ENCODE peak calls at places on chromosomes 7 and 10, in eight cellular contexts. M is body of pancreas, A is coronary artery, R is ascending aorta, W is hepatocyte, E is upper lobe of left lung, I is fibroblast of mammary gland, J is adrenal gland. K is an unnamed sample.

GRCh38 chr7:158824028-158824427 is 5.3 kb downstream of the ESYT2 start:
- DNase-seq in M (peak; percentile 33), A (no peak), R (no peak), W (no peak), E (peak; percentile 47), I (no peak), J (no peak), K (peak; percentile 60)

GRCh38 chr10:88965016-88965415 is 12.4 kb upstream of the ACTA2 start:
- DNase-seq in M (no peak), A (no peak), R (no peak), W (no peak), E (no peak), I (no peak), J (no peak), K (no peak)

GRCh38 chr10:34922138-34922537 is 107.0 kb upstream of the PARD3 start:
- DNase-seq in M (no peak), A (no peak), R (no peak), W (no peak), E (no peak), I (peak; percentile 19), J (no peak), K (no peak)

GRCh38 chr7:100719523-100720319 is 547 bp upstream of the EPO start:
- DNase-seq in M (no peak), A (no peak), R (no peak), W (no peak), E (no peak), I (peak; percentile 44), J (no peak), K (no peak)

GRCh38 chr7:138205614-138206150 is 129.4 kb downstream of the AKR1D1 start:
- DNase-seq in M (no peak), A (no peak), R (no peak), W (no peak), E (no peak), I (no peak), J (no peak), K (no peak)

GRCh38 chr7:6406121-6406520 is 41.6 kb downstream of the DAGLB start:
- DNase-seq in M (no peak), A (no peak), R (no peak), W (no peak), E (no peak), I (no peak), J (no peak), K (no peak)

GRCh38 chr10:116744163-116744788 is 1.9 kb upstream of the HSPA12A start:
- DNase-seq in M (no peak), A (no peak), R (no peak), W (no peak), E (no peak), I (no peak), J (no peak), K (no peak)

GRCh38 chr10:42932735-42933453 is 144.0 kb upstream of the RET start:
- DNase-seq in M (no peak), A (no peak), R (no peak), W (peak; percentile 28), E (no peak), I (no peak), J (no peak), K (peak; percentile 51)

GRCh38 chr10:79434223-79434687 is 11.2 kb downstream of the ZCCHC24 start:
- DNase-seq in M (no peak), A (no peak), R (no peak), W (no peak), E (no peak), I (peak; percentile 69), J (peak; percentile 6), K (no peak)

GRCh38 chr10:79434816-79435215 is 10.6 kb downstream of the ZCCHC24 start:
- DNase-seq in M (no peak), A (no peak), R (no peak), W (no peak), E (no peak), I (peak; percentile 90), J (peak; percentile 17), K (no peak)

GRCh38 chr10:79436066-79436849 is 9.2 kb downstream of the ZCCHC24 start:
- DNase-seq in M (no peak), A (no peak), R (no peak), W (no peak), E (no peak), I (no peak), J (peak; percentile 6), K (no peak)

GRCh38 chr10:79436850-79437103 is 8.6 kb downstream of the ZCCHC24 start:
- DNase-seq in M (no peak), A (no peak), R (no peak), W (no peak), E (no peak), I (no peak), J (peak; percentile 4), K (no peak)

DNA sequence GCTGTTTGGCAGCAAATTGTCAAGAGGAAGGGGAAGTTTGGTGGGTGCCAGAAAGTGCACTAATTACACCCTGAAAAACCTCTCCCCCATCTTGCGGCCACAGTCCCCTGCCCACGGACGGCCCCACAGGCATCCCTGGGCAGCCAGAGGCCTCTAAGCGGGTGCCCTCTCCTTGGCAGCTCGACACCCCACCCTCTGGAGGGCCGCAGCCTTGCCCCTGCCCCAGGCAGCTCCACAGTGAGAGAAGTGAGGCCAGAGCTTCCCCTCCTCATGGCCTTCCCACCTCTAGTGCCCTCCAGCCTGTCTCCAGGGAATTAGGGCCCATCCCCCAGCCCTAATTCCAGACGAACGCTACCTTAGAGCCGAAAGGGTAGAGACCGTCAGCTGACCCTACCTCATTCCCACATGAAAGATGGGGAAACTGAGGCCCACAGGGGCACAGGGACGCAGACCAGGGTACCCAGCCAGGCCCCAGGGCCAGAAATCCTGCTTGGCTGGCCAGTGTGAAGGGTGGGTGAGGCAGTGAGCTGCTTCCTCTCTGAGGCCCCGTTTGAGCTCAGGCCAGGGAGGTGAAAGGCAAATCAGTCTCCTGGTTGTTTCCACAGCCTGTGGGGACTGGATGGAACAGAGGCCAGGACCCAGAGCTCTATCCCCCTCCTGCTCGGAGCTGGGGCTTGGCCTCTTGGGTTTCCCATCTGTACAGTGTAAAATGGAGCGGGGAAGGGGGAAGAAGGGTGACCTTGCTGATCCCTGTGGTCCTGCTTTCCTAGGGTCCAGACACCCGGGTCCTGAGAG is 10.0 kb downstream of the ZCCHC24 start:
- DNase-seq in M (no peak), A (no peak), R (no peak), W (no peak), E (no peak), I (peak; percentile 75), J (peak; percentile 8), K (no peak)
- H3K4me3 ChIP-seq in M (no peak overlapping the region), A (peak overlapping the region; percentile 52), R (peak overlapping the region; percentile 37), W (no peak overlapping the region), E (no peak overlapping the region), I (no peak overlapping the region), J (peak overlapping the region; percentile 22), K (no peak overlapping the region)

GRCh38 chr7:44307905-44308740 is 17.3 kb downstream of the CAMK2B start:
- DNase-seq in M (no peak), A (peak; percentile 70), R (no peak), W (no peak), E (no peak), I (no peak), J (no peak), K (no peak)

GRCh38 chr7:44307301-44307900 is 18.0 kb downstream of the CAMK2B start:
- DNase-seq in M (no peak), A (peak; percentile 50), R (no peak), W (no peak), E (no peak), I (peak; percentile 38), J (no peak), K (no peak)

GRCh38 chr7:44308741-44309270 is 16.6 kb downstream of the CAMK2B start:
- DNase-seq in M (no peak), A (no peak), R (no peak), W (no peak), E (no peak), I (no peak), J (no peak), K (no peak)

GRCh38 chr7:44310221-44310848 is 15.1 kb downstream of the CAMK2B start:
- DNase-seq in M (no peak), A (peak; percentile 17), R (no peak), W (no peak), E (peak; percentile 20), I (no peak), J (peak; percentile 82), K (no peak)

DNA sequence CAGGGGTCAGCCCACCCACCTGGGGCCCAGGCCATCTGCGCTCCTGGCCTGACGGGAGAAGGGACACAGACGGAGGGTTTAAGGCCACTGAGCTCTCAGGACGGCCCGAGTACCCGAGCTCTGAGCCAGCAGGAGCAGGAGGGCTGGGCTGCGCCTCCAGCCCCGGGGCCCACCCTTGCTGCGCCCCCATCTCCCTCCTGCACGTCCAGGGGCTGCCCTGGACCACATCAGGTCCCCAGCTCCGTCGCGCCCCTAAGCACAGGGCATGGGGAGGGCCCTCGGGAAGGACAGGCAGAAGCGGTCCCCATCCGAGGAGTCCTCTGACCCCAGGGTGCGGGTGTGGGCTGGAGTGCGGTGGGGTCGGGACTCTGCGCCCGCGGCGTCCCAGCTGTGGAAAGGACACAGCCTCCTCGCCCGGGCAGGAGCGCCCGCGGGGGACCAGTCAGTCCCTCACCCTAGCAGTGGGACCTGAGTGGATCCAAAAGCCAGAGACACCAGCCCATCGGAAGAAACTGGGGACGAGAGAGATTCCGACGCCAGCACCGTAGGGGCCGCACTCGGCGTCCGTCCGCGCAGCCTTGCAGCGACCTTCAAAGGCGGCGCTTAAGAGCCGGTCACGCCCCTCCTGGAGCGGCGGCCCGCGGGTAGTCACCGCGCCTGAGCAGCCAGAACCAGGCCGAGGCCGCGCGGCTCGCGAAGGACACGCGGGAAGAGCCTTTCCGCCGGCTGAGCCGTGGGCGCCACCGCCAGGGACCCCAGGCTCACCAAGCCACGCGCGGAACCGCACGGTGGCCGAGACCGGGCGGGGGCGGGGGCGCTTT is 15.9 kb downstream of the CAMK2B start:
- DNase-seq in M (peak; percentile 61), A (peak; percentile 73), R (no peak), W (peak; percentile 79), E (no peak), I (peak; percentile 57), J (peak; percentile 79), K (peak; percentile 5)
- H3K4me3 ChIP-seq in M (no peak overlapping the region), A (peak overlapping the region; percentile 68), R (peak overlapping the region; percentile 52), W (no peak overlapping the region), E (peak overlapping the region; percentile 35), I (peak overlapping the region; percentile 33), J (peak overlapping the region; percentile 62), K (peak overlapping the region; percentile 40)

DNA sequence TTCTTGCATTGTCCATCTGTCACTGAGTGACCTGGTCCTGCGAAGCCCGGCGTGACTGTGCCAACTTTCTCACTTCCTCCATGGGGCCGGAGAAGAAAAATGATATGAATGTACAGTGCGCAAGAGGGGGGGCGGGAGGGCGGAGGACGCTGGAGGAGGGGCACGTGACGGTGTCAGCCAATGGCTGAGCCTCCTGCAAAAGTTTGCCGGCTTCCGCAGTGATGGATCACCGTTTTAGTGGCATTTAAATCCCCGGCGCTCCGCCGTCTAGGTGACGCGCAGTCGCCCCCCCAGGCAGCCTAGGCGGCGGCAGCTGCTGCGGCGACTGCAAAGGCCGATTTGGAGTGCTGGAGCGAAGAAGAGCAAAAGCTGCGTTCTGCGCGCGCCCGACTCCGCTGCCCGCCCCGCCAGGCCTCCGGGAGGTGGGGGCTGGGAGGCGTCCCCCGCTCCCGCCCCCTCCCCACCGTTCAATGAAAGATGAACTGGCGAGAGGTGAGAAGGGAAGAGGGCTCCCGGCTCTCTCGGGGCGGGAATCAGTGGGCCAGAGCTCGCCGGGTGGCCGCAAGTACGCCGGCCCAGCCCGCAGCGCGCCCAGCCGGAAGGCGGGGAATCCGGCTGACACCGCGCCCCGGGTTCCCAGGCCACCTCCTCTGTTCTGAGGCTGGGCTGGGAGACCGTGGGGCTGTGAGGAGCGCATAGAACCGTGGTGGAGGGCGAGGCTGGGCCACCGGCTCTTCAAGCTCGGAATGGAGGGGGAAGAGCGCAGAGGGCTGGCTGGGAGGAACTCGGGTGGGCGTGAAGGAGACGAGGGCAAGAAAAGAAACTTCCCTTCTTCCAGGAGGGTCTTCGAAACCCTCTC is at the start of gene HOXA1:
- DNase-seq in M (peak; percentile 67), A (no peak), R (peak; percentile 44), W (peak; percentile 86), E (peak; percentile 78), I (peak; percentile 92), J (peak; percentile 88), K (peak; percentile 44)
- H3K4me3 ChIP-seq in M (peak within 1 kb of the TSS; percentile 28), A (peak within 1 kb of the TSS; percentile 86), R (peak within 1 kb of the TSS; percentile 82), W (peak within 1 kb of the TSS; percentile 95), E (peak within 1 kb of the TSS; percentile 85), I (peak within 1 kb of the TSS; percentile 93), J (peak within 1 kb of the TSS; percentile 76), K (peak within 1 kb of the TSS; percentile 80)

GRCh38 chr7:95545666-95546065 is 50.6 kb downstream of the PDK4 start:
- DNase-seq in M (no peak), A (no peak), R (no peak), W (no peak), E (no peak), I (no peak), J (no peak), K (no peak)
- H3K4me3 ChIP-seq in M (no peak overlapping the region), A (peak overlapping the region; percentile 56), R (peak overlapping the region; percentile 36), W (peak overlapping the region; percentile 8), E (peak overlapping the region; percentile 39), I (no peak overlapping the region), J (peak overlapping the region; percentile 56), K (no peak overlapping the region)